ENCODE peak calls at places on chromosomes 7 and 10, in four cellular contexts. Z, B, J and X are unnamed samples.

GRCh38 chr10:17199351-17199804 is 2.1 kb downstream of the TRDMT1 start:
- DNase-seq in Z (no peak), J (peak; percentile 81), B (no peak), X (no peak)

GRCh38 chr7:7251742-7252141 is 69.4 kb downstream of the C1GALT1 start:
- DNase-seq in B (no peak), Z (no peak), J (no peak), X (no peak)

GRCh38 chr7:156234666-156235494 is 405.7 kb upstream of the RNF32 start:
- DNase-seq in J (no peak), B (no peak), Z (no peak), X (no peak)

GRCh38 chr10:125158528-125159485 is 1.6 kb downstream of the CTBP2 start:
- DNase-seq in Z (peak; percentile 71), J (peak; percentile 50), B (peak; percentile 65), X (no peak)

GRCh38 chr10:6918305-6918704 is 338.2 kb upstream of the PRKCQ start:
- DNase-seq in Z (no peak), B (no peak), J (peak; percentile 19), X (no peak)

GRCh38 chr10:118807512-118808305 is 52.9 kb upstream of the CACUL1 start:
- DNase-seq in Z (no peak), J (no peak), B (no peak), X (no peak)

GRCh38 chr10:62063795-62064472 is 162.4 kb downstream of the ARID5B start:
- DNase-seq in Z (peak; percentile 81), B (no peak), J (peak; percentile 75), X (no peak)

GRCh38 chr7:149772821-149773425 is 465 bp downstream of the ZNF467 start:
- DNase-seq in J (no peak), Z (no peak), B (peak; percentile 61), X (peak; percentile 24)

GRCh38 chr7:78139335-78139734 is 340.8 kb downstream of the PHTF2 start:
- DNase-seq in B (no peak), Z (no peak), J (peak; percentile 47), X (no peak)

GRCh38 chr7:56009695-56010094 is 41.5 kb downstream of the PSPH start:
- DNase-seq in Z (no peak), B (no peak), J (no peak), X (no peak)

GRCh38 chr10:111523016-111523415 is 446.2 kb downstream of the ADRA2A start:
- DNase-seq in Z (no peak), J (no peak), B (no peak), X (no peak)

GRCh38 chr7:112876877-112877276 is 86.7 kb upstream of the TMEM168 start:
- DNase-seq in Z (no peak), J (no peak), B (peak; percentile 33), X (no peak)

GRCh38 chr10:16612148-16612742 is 90.6 kb upstream of the C1QL3 start:
- DNase-seq in Z (no peak), J (peak; percentile 42), B (peak; percentile 60), X (no peak)

GRCh38 chr10:29646960-29647431 is 12.2 kb upstream of the SVIL start:
- DNase-seq in Z (peak; percentile 77), J (peak; percentile 75), B (peak; percentile 33), X (no peak)

GRCh38 chr7:123570390-123571182 is 13.0 kb upstream of the NDUFA5 start:
- DNase-seq in Z (no peak), J (peak; percentile 9), B (no peak), X (no peak)

GRCh38 chr7:22193361-22194016 is 163.5 kb downstream of the RAPGEF5 start:
- DNase-seq in B (peak; percentile 53), Z (peak; percentile 71), J (peak; percentile 52), X (no peak)

GRCh38 chr7:134724606-134725005 is 54.8 kb upstream of the CALD1 start:
- DNase-seq in B (no peak), J (peak; percentile 48), Z (no peak), X (no peak)

GRCh38 chr7:122532406-122533269 is 166.3 kb downstream of the RNF133 start:
- DNase-seq in J (peak; percentile 43), Z (no peak), B (no peak), X (no peak)

GRCh38 chr10:50279489-50279888 is 28.2 kb upstream of the ASAH2 start:
- DNase-seq in Z (no peak), B (peak; percentile 40), J (no peak), X (no peak)

GRCh38 chr7:155188821-155189599 is 108.7 kb upstream of the INSIG1 start:
- DNase-seq in Z (peak; percentile 38), B (no peak), J (peak; percentile 84), X (no peak)

GRCh38 chr7:46948776-46949175 is 633.1 kb downstream of the TNS3 start:
- DNase-seq in B (no peak), Z (no peak), J (no peak), X (no peak)

GRCh38 chr7:150860291-150860977 is 8.1 kb downstream of the AOC1 start:
- DNase-seq in B (no peak), Z (peak; percentile 43), J (no peak), X (no peak)

GRCh38 chr7:151008511-151009323 is 15.6 kb downstream of the ATG9B start:
- DNase-seq in Z (no peak), J (peak; percentile 25), B (peak; percentile 64), X (peak; percentile 82)

GRCh38 chr7:139693651-139694388 is 84.0 kb downstream of the HIPK2 start:
- DNase-seq in Z (no peak), B (no peak), J (peak; percentile 40), X (no peak)

GRCh38 chr7:151060416-151061234 is 1.2 kb downstream of the SLC4A2 start:
- DNase-seq in J (no peak), B (peak; percentile 56), Z (peak; percentile 82), X (no peak)

GRCh38 chr10:36499696-36500095 is 625.7 kb upstream of the ANKRD30A start:
- DNase-seq in B (no peak), Z (no peak), J (no peak), X (no peak)

GRCh38 chr7:101717986-101718746 is 89.1 kb upstream of the MYL10 start:
- DNase-seq in Z (no peak), J (peak; percentile 4), B (peak; percentile 80), X (no peak)

GRCh38 chr7:50339990-50340500 is 35.5 kb downstream of the IKZF1 start:
- DNase-seq in J (no peak), B (no peak), Z (no peak), X (no peak)

GRCh38 chr7:92695308-92696261 is 105.4 kb upstream of the FAM133B start:
- DNase-seq in J (peak; percentile 94), B (peak; percentile 87), Z (no peak), X (no peak)

GRCh38 chr10:103193820-103194529 is 903 bp upstream of the NT5C2 start:
- DNase-seq in B (no peak), Z (no peak), J (peak; percentile 46), X (no peak)

GRCh38 chr10:77202857-77203256 is 434.8 kb downstream of the KCNMA1 start:
- DNase-seq in Z (no peak), J (no peak), B (no peak), X (no peak)

GRCh38 chr10:113690749-113691148 is 11.0 kb downstream of the CASP7 start:
- DNase-seq in J (no peak), Z (no peak), B (no peak), X (no peak)

GRCh38 chr10:92124524-92125168 is 166.2 kb downstream of the CPEB3 start:
- DNase-seq in B (peak; percentile 58), J (peak; percentile 90), Z (no peak), X (no peak)

GRCh38 chr7:45136106-45137060 is 21.2 kb upstream of the RAMP3 start:
- DNase-seq in Z (no peak), J (peak; percentile 80), B (peak; percentile 83), X (peak; percentile 43)

GRCh38 chr7:101162551-101163280 is 2.7 kb downstream of the VGF start:
- DNase-seq in Z (no peak), J (peak; percentile 55), B (peak; percentile 82), X (no peak)

GRCh38 chr10:94016727-94017714 is 23.3 kb downstream of the PLCE1 start:
- DNase-seq in B (no peak), J (no peak), Z (no peak), X (no peak)

GRCh38 chr10:44197646-44198045 is 187.3 kb downstream of the CXCL12 start:
- DNase-seq in J (no peak), B (no peak), Z (no peak), X (no peak)

GRCh38 chr10:44198780-44199097 is 186.2 kb downstream of the CXCL12 start:
- DNase-seq in B (no peak), J (no peak), Z (peak; percentile 71), X (no peak)

GRCh38 chr10:44199991-44200655 is 184.8 kb downstream of the CXCL12 start:
- DNase-seq in B (no peak), Z (peak; percentile 53), J (no peak), X (no peak)

GRCh38 chr10:44199267-44199666 is 185.6 kb downstream of the CXCL12 start:
- DNase-seq in Z (no peak), J (no peak), B (no peak), X (no peak)

GRCh38 chr10:44198096-44198779 is 186.7 kb downstream of the CXCL12 start:
- DNase-seq in J (peak; percentile 33), B (no peak), Z (no peak), X (no peak)
- TF ChIP-seq CTCF in J (no peak), B (no peak), Z (no peak), X (no peak)

GRCh38 chr7:2791390-2791789 is 52.7 kb downstream of the GNA12 start:
- DNase-seq in J (no peak), Z (no peak), B (no peak), X (no peak)
- H3K27ac ChIP-seq in J (no peak overlapping the region), Z (no peak overlapping the region), B (no peak overlapping the region), X (no peak overlapping the region)

DNA sequence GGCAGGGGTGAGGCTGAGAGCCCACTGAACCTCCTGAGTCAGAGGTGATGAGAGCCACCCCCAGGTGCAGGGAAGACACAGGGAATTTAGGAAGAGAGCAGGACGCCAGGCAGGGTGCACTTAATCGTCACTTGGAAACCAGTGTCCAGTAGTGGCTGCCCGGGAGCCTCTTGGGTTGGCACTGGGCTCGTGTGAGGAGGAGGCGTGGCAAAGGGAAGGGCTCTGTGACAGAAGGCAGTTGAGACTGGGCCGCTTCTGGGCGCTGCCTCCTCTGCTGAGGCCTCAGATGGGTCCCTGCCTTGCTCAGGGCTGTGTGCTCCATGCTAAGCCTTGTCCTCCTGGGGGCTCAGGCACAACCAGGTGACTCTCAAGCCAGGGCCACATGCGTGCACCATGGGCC is 13.3 kb downstream of the RET start:
- DNase-seq in J (no peak), B (no peak), Z (no peak), X (no peak)
- TF ChIP-seq CTCF in J (no peak), B (no peak), Z (no peak), X (no peak)

GRCh38 chr10:72066318-72067284 is 21.8 kb downstream of the SPOCK2 start:
- DNase-seq in Z (peak; percentile 85), B (no peak), J (peak; percentile 60), X (no peak)

GRCh38 chr10:72069751-72070501 is 18.4 kb downstream of the SPOCK2 start:
- DNase-seq in J (no peak), Z (no peak), B (no peak), X (no peak)

GRCh38 chr10:72067463-72068125 is 20.8 kb downstream of the SPOCK2 start:
- DNase-seq in B (no peak), J (no peak), Z (no peak), X (no peak)

GRCh38 chr10:72068126-72068765 is 20.1 kb downstream of the SPOCK2 start:
- DNase-seq in J (no peak), Z (no peak), B (no peak), X (no peak)

DNA sequence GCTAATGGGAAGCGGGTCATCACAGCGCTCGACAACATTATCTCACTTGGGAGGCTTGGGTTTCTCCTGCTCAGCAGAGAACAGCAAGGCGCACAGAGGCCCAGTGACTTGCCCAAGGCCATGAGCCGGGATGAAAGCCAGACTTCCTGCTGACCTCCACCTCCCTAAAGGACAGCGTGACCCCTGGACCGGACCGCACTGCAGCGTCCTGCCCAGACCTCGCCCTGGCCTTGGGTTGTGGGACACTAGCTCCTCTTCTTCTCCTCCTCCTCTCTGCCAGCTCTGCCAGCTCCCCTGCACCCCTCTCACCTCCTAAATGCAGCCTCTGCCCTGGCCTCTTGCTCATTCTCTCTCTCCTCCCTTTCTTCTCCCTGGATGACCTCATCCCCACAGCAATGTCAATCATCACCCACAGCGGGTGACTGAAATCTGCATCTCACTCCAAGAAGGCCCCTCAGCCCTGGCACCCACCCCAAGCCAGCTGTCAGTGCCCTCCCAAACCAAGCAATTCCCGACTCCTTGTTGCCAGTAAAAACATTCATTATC is 19.4 kb downstream of the SPOCK2 start:
- DNase-seq in B (no peak), J (no peak), Z (no peak), X (no peak)
- H3K27ac ChIP-seq in B (no peak overlapping the region), J (no peak overlapping the region), Z (no peak overlapping the region), X (no peak overlapping the region)